ENCODE peak calls at places on chromosomes 7 and 10, in five cellular contexts. H is kidney, O is NCI-H2029, G is mammary epithelial cell, B is GM12891. I is an unnamed sample.

GRCh38 chr10:104120061-104120460 is 1.9 kb upstream of the SFR1 start:
- DNase-seq in G (peak), O (no peak), B (no peak), H (no peak), I (no peak)

GRCh38 chr7:77386165-77386824 is 29.9 kb downstream of the GSAP start:
- DNase-seq in B (no peak), H (no peak), G (no peak), O (no peak), I (no peak)

GRCh38 chr7:129313282-129313681 is 88.5 kb downstream of the AHCYL2 start:
- DNase-seq in B (no peak), H (no peak), G (no peak), O (no peak), I (no peak)

GRCh38 chr10:114697061-114697598 is 39.1 kb upstream of the ABLIM1 start:
- DNase-seq in H (peak), G (peak), B (no peak), O (no peak), I (no peak)

GRCh38 chr10:129768437-129769355 is 195.4 kb downstream of the EBF3 start:
- DNase-seq in H (peak), G (no peak), B (no peak), O (no peak), I (no peak)

GRCh38 chr10:127194598-127194997 is 1.8 kb downstream of the INSYN2A start:
- DNase-seq in G (no peak), H (no peak), B (no peak), O (no peak), I (no peak)

GRCh38 chr10:28280652-28281051 is 22.2 kb downstream of the MPP7 start:
- DNase-seq in B (no peak), G (no peak), H (no peak), O (no peak), I (no peak)

GRCh38 chr10:99685232-99686041 is 26.1 kb downstream of the ENTPD7 start:
- DNase-seq in H (no peak), B (no peak), G (peak), O (no peak), I (no peak)

GRCh38 chr7:82742163-82742562 is 298.6 kb upstream of the CACNA2D1 start:
- DNase-seq in H (no peak), G (no peak), B (no peak), O (no peak), I (no peak)

GRCh38 chr7:74490546-74490945 is 36.8 kb downstream of the GTF2IRD1 start:
- DNase-seq in G (no peak), B (no peak), H (no peak), O (no peak), I (no peak)

GRCh38 chr7:34471844-34472243 is 186.2 kb upstream of the NPSR1 start:
- DNase-seq in G (no peak), B (no peak), H (no peak), O (no peak), I (no peak)

GRCh38 chr7:150940446-150941102 is 37.5 kb downstream of the KCNH2 start:
- DNase-seq in O (peak), H (no peak), G (peak), B (no peak), I (peak)

GRCh38 chr7:19939746-19940145 is 166.3 kb upstream of the TMEM196 start:
- DNase-seq in H (no peak), B (no peak), O (no peak), G (peak), I (no peak)

GRCh38 chr7:3464900-3465622 is 164.0 kb downstream of the SDK1 start:
- DNase-seq in O (no peak), G (no peak), H (no peak), B (no peak), I (no peak)

GRCh38 chr7:104482362-104483042 is 154.1 kb downstream of the LHFPL3 start:
- DNase-seq in G (no peak), B (no peak), O (peak), H (no peak), I (peak)

GRCh38 chr10:43781480-43782361 is 133.0 kb upstream of the ZNF32 start:
- DNase-seq in B (no peak), O (no peak), H (no peak), G (no peak), I (no peak)

GRCh38 chr7:149860821-149861727 is 12.7 kb upstream of the ATP6V0E2 start:
- DNase-seq in G (no peak), H (peak), B (no peak), O (no peak), I (no peak)

GRCh38 chr10:101405006-101405405 is 51.0 kb downstream of the BTRC start:
- DNase-seq in H (no peak), G (no peak), O (no peak), B (no peak), I (no peak)

GRCh38 chr10:24456319-24456718 is 247.4 kb downstream of the KIAA1217 start:
- DNase-seq in G (peak), H (no peak), O (no peak), B (no peak), I (no peak)

GRCh38 chr10:7491230-7491629 is 80.4 kb upstream of the SFMBT2 start:
- DNase-seq in B (no peak), G (no peak), O (no peak), H (no peak), I (no peak)

GRCh38 chr10:119211176-119211575 is 3.8 kb downstream of the GRK5 start:
- DNase-seq in G (no peak), H (no peak), O (no peak), B (no peak), I (no peak)

GRCh38 chr10:6023661-6024333 is 38.4 kb downstream of the IL2RA start:
- DNase-seq in G (no peak), H (no peak), O (no peak), B (no peak), I (no peak)

GRCh38 chr10:21985541-21985940 is 18.0 kb downstream of the DNAJC1 start:
- DNase-seq in G (no peak), B (no peak), O (no peak), H (no peak), I (no peak)

I was measured in NCI-H1092.